ENCODE peak calls at places on chromosomes 16 and 17, in eight cellular contexts. Z is psoas muscle, D is left ventricle myocardium inferior, S is gastrocnemius medialis, W is testis, F is astrocyte, N is prostate gland, B is tibial artery. Y is an unnamed sample. For H3K4me1 and H3K9me3, the result is how much of the 10 kb centered on the place peaks cover.

GRCh38 chr17:45370949-45371413 is 54.2 kb upstream of the MAP3K14 start:
- DNase-seq in Z (no peak), D (no peak), W (no peak), F (no peak), N (no peak), S (no peak), B (no peak), Y (peak)

GRCh38 chr17:40493697-40494096 is 7.7 kb downstream of the TNS4 start:
- DNase-seq in F (no peak), N (peak), B (no peak), D (no peak), S (no peak), Z (peak), W (no peak), Y (no peak)

GRCh38 chr16:75038036-75038959 is 39.5 kb downstream of the ZNRF1 start:
- DNase-seq in D (no peak), W (no peak), F (peak), N (no peak), Z (no peak), B (no peak), S (no peak), Y (no peak)

GRCh38 chr17:11144358-11145233 is 96.4 kb upstream of the SHISA6 start:
- DNase-seq in Z (no peak), W (peak), F (no peak), S (no peak), D (no peak), B (no peak), N (peak), Y (no peak)

GRCh38 chr16:4947722-4948503 is 10.2 kb upstream of the SEC14L5 start:
- DNase-seq in D (no peak), S (no peak), B (no peak), F (no peak), N (no peak), Z (no peak), W (no peak), Y (no peak)

GRCh38 chr16:86307518-86307903 is 202.8 kb upstream of the FOXF1 start:
- DNase-seq in S (no peak), Z (no peak), N (no peak), F (peak), B (no peak), W (no peak), D (no peak), Y (peak)

GRCh38 chr17:10295728-10296343 is 77.0 kb downstream of the MYH13 start:
- DNase-seq in W (peak), S (no peak), Z (peak), F (no peak), N (peak), D (peak), B (no peak), Y (no peak)

GRCh38 chr16:2467301-2468141 is 3.6 kb upstream of the NTN3 start:
- DNase-seq in S (peak), D (peak), W (peak), Z (peak), N (peak), B (peak), F (peak), Y (peak)

GRCh38 chr17:4718276-4718675 is 7.8 kb downstream of the ARRB2 start:
- DNase-seq in D (no peak), W (no peak), F (no peak), N (no peak), Z (no peak), B (no peak), S (no peak), Y (no peak)

GRCh38 chr17:51435641-51436091 is 175.3 kb downstream of the UTP18 start:
- DNase-seq in S (no peak), D (peak), W (peak), B (no peak), N (peak), Z (no peak), F (no peak), Y (no peak)

GRCh38 chr17:77471984-77472836 is 331.4 kb downstream of the SEC14L1 start:
- DNase-seq in D (no peak), Z (peak), F (peak), B (no peak), W (peak), N (peak), S (no peak), Y (peak)

GRCh38 chr17:17224137-17224536 is 12.8 kb downstream of the FLCN start:
- DNase-seq in F (no peak), D (no peak), N (no peak), B (no peak), S (no peak), W (no peak), Z (peak), Y (no peak)

GRCh38 chr17:40542562-40543411 is 22.5 kb downstream of the CCR7 start:
- DNase-seq in F (peak), D (peak), S (peak), B (peak), W (peak), Z (peak), N (no peak), Y (peak)

GRCh38 chr17:2292100-2292499 is 11.5 kb downstream of the SMG6 start:
- DNase-seq in F (peak), B (no peak), S (no peak), Z (no peak), N (no peak), W (no peak), D (no peak), Y (no peak)

GRCh38 chr16:63816304-63816703 is 1305.6 kb downstream of the CDH11 start:
- DNase-seq in S (no peak), D (no peak), W (no peak), N (no peak), F (no peak), Z (no peak), B (no peak), Y (no peak)

GRCh38 chr16:73022534-73022933 is 25.4 kb downstream of the ZFHX3 start:
- DNase-seq in N (no peak), W (no peak), B (no peak), D (no peak), F (no peak), S (no peak), Z (no peak), Y (peak)

GRCh38 chr17:49341356-49341755 is 20.7 kb downstream of the ZNF652 start:
- DNase-seq in S (no peak), W (peak), F (no peak), D (no peak), Z (no peak), N (no peak), B (no peak), Y (no peak)

GRCh38 chr17:20203761-20204263 is 194.7 kb downstream of the SPECC1 start:
- DNase-seq in Z (no peak), B (no peak), D (no peak), S (no peak), W (no peak), F (peak), N (no peak), Y (no peak)

GRCh38 chr17:20205609-20206008 is 196.4 kb downstream of the SPECC1 start:
- DNase-seq in F (no peak), Z (no peak), S (no peak), N (no peak), W (no peak), B (no peak), D (no peak), Y (no peak)

GRCh38 chr17:20202141-20202574 is 193.0 kb downstream of the SPECC1 start:
- DNase-seq in W (no peak), D (no peak), N (no peak), F (no peak), B (no peak), S (no peak), Z (no peak), Y (no peak)

GRCh38 chr17:20201059-20201458 is 191.9 kb downstream of the SPECC1 start:
- DNase-seq in F (no peak), S (no peak), Z (no peak), B (no peak), W (no peak), D (no peak), N (no peak), Y (no peak)

DNA sequence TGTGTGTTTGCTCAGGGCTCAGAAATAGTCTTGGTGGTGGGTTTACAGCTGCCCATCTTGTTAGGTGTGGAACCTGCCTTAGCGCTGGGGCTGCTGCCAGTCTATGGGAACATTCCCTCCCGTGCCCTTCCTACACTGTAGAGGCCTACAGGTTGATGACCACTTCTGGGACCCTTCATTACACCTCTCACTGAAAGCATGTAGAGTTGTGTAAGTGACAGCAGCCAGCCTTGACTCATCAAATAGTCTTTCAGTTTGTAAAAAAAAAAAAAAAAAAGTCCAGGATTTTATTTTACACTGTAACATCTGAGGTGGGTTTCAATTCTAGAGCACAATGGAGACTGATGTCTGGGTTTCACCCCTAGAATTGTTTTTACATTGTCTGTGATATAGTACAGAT is 193.9 kb downstream of the SPECC1 start:
- DNase-seq in N (no peak), D (no peak), S (no peak), B (no peak), W (no peak), F (no peak), Z (no peak), Y (no peak)
- H3K4me1 ChIP-seq in N (under half), D (under half), S (under half), B (under half), W (under half), F (under half), Z (under half), Y (under half)

GRCh38 chr16:12732600-12732999 is 71.1 kb downstream of the CPPED1 start:
- DNase-seq in D (no peak), Z (no peak), B (no peak), S (no peak), N (no peak), F (no peak), W (no peak), Y (no peak)

GRCh38 chr16:12741176-12741575 is 62.5 kb downstream of the CPPED1 start:
- DNase-seq in W (no peak), Z (no peak), N (no peak), B (no peak), S (no peak), D (no peak), F (no peak), Y (no peak)

GRCh38 chr16:12739738-12740137 is 63.9 kb downstream of the CPPED1 start:
- DNase-seq in S (no peak), Z (no peak), N (no peak), W (no peak), B (no peak), F (no peak), D (no peak), Y (no peak)

GRCh38 chr16:12737563-12737962 is 66.1 kb downstream of the CPPED1 start:
- DNase-seq in B (no peak), W (no peak), D (no peak), Z (no peak), S (no peak), N (no peak), F (no peak), Y (no peak)

GRCh38 chr16:12735805-12736204 is 67.9 kb downstream of the CPPED1 start:
- DNase-seq in D (no peak), B (no peak), F (no peak), N (no peak), S (no peak), W (no peak), Z (no peak), Y (no peak)
- TF ChIP-seq CTCF in D (no peak), B (no peak), F (no peak), N (no peak), S (no peak), W (no peak), Z (no peak), Y (no peak)

GRCh38 chr17:75463612-75464011 is 7.2 kb downstream of the TMEM94 start:
- DNase-seq in N (no peak), D (no peak), Z (no peak), F (no peak), W (no peak), S (no peak), B (no peak), Y (no peak)
- H3K9me3 ChIP-seq in N (under half), D (under half), Z (under half), F (under half), W (under half), S (under half), B (under half), Y (under half)

GRCh38 chr16:50302472-50303005 is 36.2 kb downstream of the ADCY7 start:
- DNase-seq in S (no peak), B (peak), F (no peak), Z (peak), W (no peak), D (no peak), N (no peak), Y (peak)

GRCh38 chr16:50303605-50304466 is 37.5 kb downstream of the ADCY7 start:
- DNase-seq in B (peak), F (peak), S (no peak), W (no peak), D (no peak), Z (peak), N (no peak), Y (peak)

GRCh38 chr16:50300942-50301625 is 34.7 kb downstream of the ADCY7 start:
- DNase-seq in F (peak), D (no peak), N (no peak), W (no peak), B (peak), Z (peak), S (no peak), Y (peak)

GRCh38 chr16:50303041-50303604 is 36.8 kb downstream of the ADCY7 start:
- DNase-seq in W (no peak), D (no peak), Z (no peak), S (no peak), N (no peak), F (peak), B (peak), Y (peak)

DNA sequence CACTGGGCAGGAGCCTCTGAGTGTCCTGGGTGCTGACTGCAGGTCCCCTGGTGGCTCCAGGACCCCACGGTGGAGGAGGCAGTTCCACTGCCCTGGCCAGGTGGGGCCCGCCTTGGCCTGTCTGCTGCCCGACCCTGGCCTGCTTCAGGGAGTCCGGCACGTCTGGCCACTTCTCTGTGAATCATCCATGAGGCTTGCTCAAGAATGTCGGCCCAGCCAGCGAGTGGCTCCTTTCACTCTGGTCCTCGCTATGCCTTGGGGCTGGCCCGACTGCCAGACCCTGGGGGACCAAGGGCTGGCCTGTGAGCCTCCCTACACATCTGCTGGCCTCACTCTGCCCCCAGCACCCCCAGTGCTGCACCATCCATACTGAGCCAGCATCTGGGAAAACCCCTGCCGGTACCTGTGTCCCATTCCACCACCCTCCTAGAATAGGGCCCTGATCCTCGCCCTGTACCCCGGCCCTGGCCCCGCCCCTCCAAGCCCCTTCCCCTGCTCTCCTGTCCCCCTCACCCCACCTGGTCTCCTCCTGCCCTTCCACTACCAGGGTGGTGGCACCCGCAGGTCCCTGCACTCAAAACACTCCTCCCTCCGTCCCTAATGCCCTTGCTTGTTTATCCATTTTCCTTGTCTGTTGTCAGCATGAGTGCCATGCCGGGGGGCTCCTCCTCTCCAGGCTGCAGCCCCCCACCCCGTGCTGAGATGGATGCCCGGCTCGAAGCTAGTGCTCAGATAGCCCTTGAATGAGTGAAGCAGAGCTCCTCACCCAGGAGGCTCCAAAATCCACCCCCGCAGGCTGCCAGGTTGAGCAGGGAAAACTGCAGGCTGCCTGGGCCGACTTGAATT is 35.5 kb downstream of the ADCY7 start:
- DNase-seq in F (peak), Z (peak), N (no peak), S (no peak), W (no peak), B (peak), D (no peak), Y (peak)
- H3K4me1 ChIP-seq in F (under half), Z (under half), N (under half), S (under half), W (under half), B (under half), D (under half), Y (under half)

DNA sequence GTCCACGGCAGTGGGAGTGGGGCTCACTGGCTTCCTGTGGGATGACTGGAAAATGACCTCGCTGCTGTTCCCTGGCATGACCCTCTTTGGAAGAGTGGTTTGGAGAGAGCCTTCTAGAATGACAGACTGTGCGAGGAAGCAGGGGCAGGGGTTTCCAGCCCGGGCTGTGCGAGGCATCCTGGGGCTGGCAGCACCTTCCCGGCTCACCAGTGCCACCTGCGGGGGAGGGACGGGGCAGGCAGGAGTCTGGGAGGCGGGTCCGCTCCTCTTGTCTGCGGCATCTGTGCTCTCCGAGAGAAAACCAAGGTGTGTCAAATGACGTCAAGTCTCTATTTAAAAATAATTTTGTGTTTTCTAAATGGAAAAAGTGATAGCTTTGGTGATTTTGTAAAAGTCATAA is 7.8 kb upstream of the RNF213 start:
- DNase-seq in B (peak), Z (peak), W (no peak), F (no peak), S (no peak), D (peak), N (peak), Y (no peak)
- TF ChIP-seq CTCF in B (peak), Z (peak), W (no peak), F (peak), S (peak), D (peak), N (peak), Y (no peak)

DNA sequence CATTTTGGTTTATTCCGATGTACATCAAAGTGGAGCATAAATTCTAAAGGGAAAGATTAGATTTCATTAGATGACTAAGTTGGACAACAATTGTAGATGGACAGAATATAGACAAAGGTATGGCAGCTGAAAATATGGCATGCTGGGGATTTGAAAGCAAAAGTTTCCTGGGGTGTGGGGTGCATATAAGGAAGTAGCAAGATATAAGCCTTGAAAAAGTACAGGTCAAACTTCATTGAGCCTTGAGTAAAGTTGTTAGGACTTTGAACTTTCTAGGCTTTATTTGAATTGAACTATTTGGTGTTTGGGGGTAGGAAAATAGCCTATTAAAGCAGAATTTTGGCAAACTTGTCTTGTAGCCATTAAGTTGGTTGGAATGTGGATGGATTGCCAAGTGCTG is 75.8 kb upstream of the KCNJ16 start:
- DNase-seq in N (no peak), Z (no peak), W (no peak), F (no peak), S (no peak), D (no peak), B (no peak), Y (no peak)
- H3K9me3 ChIP-seq in N (under half), Z (under half), W (under half), F (under half), S (under half), D (under half), B (under half), Y (under half)

DNA sequence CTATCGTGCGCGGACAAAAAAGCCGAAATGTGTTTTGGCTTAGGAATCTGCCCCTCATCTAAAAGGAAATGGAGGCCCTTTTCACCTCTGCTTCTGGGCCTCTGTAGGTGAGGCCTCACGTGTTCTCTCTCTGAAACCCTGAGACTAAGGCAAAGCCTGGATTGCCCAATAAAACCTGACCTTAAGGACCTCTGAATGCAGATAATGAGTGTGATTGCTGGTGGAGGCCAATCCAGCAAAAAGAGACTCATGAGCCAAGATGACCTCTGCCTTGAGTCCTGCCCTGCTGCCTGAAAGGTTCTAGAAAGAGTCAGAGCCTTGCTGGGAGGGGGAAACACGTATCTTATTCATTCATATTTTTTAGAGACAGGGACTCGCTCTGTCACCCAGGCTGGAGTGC is 44.5 kb upstream of the ABR start:
- DNase-seq in Z (no peak), N (no peak), D (no peak), S (no peak), B (no peak), F (no peak), W (no peak), Y (no peak)
- H3K4me1 ChIP-seq in Z (under half), N (under half), D (under half), S (under half), B (under half), F (under half), W (under half), Y (under half)

DNA sequence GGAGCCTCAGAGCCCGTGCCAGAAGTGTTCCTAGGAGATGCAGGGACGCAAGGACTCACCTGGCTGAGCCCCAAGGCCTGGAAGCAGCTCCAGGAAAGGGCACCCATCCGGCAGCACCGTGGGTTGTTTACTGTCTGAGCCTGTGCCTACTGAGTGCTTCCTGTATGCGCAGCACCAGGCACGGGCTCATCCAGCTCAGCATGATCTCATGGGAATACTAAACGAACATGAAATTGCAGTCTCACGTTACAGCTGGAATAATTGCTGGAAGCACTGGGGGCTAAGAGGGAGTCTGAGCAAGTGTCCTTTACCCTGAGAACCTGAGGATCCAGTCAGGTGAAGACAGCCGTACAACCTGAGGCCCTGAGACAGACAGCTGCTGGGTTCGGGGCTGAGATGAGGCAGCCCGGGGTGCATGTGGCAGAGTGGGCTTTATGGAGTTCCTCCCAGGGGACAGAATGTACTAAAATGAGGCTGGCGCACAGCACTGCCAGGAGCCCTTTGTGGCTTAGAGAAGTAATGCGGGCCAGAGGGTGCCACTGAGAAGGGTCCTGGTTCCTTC is 5.4 kb downstream of the CTRL start:
- DNase-seq in W (no peak), Z (no peak), F (no peak), B (peak), D (no peak), N (peak), S (no peak), Y (no peak)
- TF ChIP-seq CTCF in W (no peak), Z (no peak), F (no peak), B (peak), D (no peak), N (no peak), S (no peak), Y (no peak)

GRCh38 chr16:26859086-26859485 is 207.6 kb upstream of the C16orf82 start:
- DNase-seq in B (no peak), N (no peak), F (no peak), S (no peak), Z (no peak), W (no peak), D (no peak), Y (no peak)
- H3K9me3 ChIP-seq in B (under half), N (under half), F (under half), S (under half), Z (under half), W (under half), D (under half), Y (under half)